ENCODE peak calls at places on chromosomes 5 and 9, in nine cellular contexts. A is neural progenitor cell; J is AG20443; L is sciatic nerve; T is heart right ventricle; G is NCI-H460; X is stimulated activated CD4-positive, alpha-beta T cell treated with anti-CD3 and anti-CD28 coated beads, Interleukin-12 subunit alpha, Interleukin-12 subunit beta, amount 100 ng/mL, for 24 hours; K is GM23338; Z is small intestine. C is an unnamed sample.

GRCh38 chr9:21779397-21779796 is 23.0 kb upstream of the MTAP start:
- DNase-seq in Z (no peak), G (no peak), J (no peak), L (no peak), X (no peak), K (no peak), A (no peak), T (no peak), C (no peak)

GRCh38 chr5:58322453-58322852 is 137.4 kb downstream of the PLK2 start:
- DNase-seq in L (no peak), Z (no peak), J (peak; percentile 27), K (peak; percentile 2), X (no peak), G (no peak), A (no peak), T (no peak), C (no peak)

GRCh38 chr9:135826188-135826545 is 81.2 kb downstream of the CAMSAP1 start:
- DNase-seq in G (no peak), L (no peak), Z (no peak), J (no peak), T (no peak), K (no peak), A (no peak), X (no peak), C (no peak)

GRCh38 chr9:133727277-133727875 is 10.8 kb downstream of the SARDH start:
- DNase-seq in L (no peak), A (peak; percentile 4), T (no peak), J (no peak), Z (no peak), K (no peak), G (no peak), X (no peak), C (no peak)

GRCh38 chr5:54997081-54997480 is 11.7 kb upstream of the ESM1 start:
- DNase-seq in K (no peak), L (no peak), G (no peak), T (no peak), J (peak; percentile 38), A (no peak), Z (no peak), X (no peak), C (no peak)

GRCh38 chr9:123996731-123997421 is 14.7 kb upstream of the LHX2 start:
- DNase-seq in Z (no peak), J (peak; percentile 44), X (peak; percentile 34), G (no peak), A (peak; percentile 42), L (no peak), T (no peak), K (peak; percentile 53), C (no peak)

GRCh38 chr9:101512116-101512515 is 21.5 kb upstream of the RNF20 start:
- DNase-seq in G (no peak), T (no peak), L (no peak), Z (no peak), A (no peak), K (peak; percentile 49), J (peak; percentile 24), X (no peak), C (no peak)

GRCh38 chr5:146756546-146756945 is 122.0 kb downstream of the PPP2R2B start:
- DNase-seq in A (no peak), L (no peak), J (no peak), G (no peak), Z (no peak), T (no peak), K (no peak), X (no peak), C (no peak)

GRCh38 chr9:77731008-77731698 is 83.0 kb upstream of the GNA14 start:
- DNase-seq in L (no peak), J (no peak), K (no peak), Z (no peak), A (no peak), X (no peak), T (no peak), G (no peak), C (no peak)

GRCh38 chr5:109992264-109992915 is 302.7 kb downstream of the MAN2A1 start:
- DNase-seq in X (no peak), L (no peak), Z (no peak), K (no peak), A (peak; percentile 31), J (no peak), G (no peak), T (no peak), C (no peak)

GRCh38 chr5:172144291-172144815 is 43.7 kb downstream of the STK10 start:
- DNase-seq in Z (peak; percentile 27), X (no peak), A (no peak), K (no peak), L (peak; percentile 79), G (no peak), J (peak; percentile 38), T (peak; percentile 53), C (no peak)

GRCh38 chr5:102869230-102869629 is 114.1 kb downstream of the PAM start:
- DNase-seq in X (no peak), J (no peak), A (no peak), T (no peak), K (no peak), L (no peak), Z (no peak), G (no peak), C (no peak)

GRCh38 chr5:157670662-157671591 is at the start of gene C5orf52:
- DNase-seq in T (peak; percentile 45), Z (peak; percentile 96), L (peak; percentile 66), J (peak; percentile 69), G (peak; percentile 13), X (no peak), A (no peak), K (peak; percentile 69), C (no peak)

GRCh38 chr5:88548136-88548535 is 279.5 kb upstream of the TMEM161B start:
- DNase-seq in K (no peak), Z (no peak), J (no peak), T (no peak), L (no peak), A (no peak), G (no peak), X (no peak), C (no peak)

GRCh38 chr5:118043531-118043930 is 944.8 kb downstream of the DTWD2 start:
- DNase-seq in J (no peak), K (peak; percentile 21), G (no peak), T (no peak), L (no peak), X (no peak), Z (no peak), A (no peak), C (no peak)

GRCh38 chr9:131925677-131926076 is 154.0 kb downstream of the MED27 start:
- DNase-seq in L (no peak), Z (no peak), G (no peak), X (no peak), J (no peak), T (no peak), A (no peak), K (no peak), C (no peak)

GRCh38 chr5:109619661-109620060 is 70.1 kb upstream of the MAN2A1 start:
- DNase-seq in A (no peak), G (no peak), T (no peak), J (no peak), X (no peak), L (no peak), K (no peak), Z (no peak), C (no peak)

GRCh38 chr5:32251864-32252458 is 60.8 kb downstream of the MTMR12 start:
- DNase-seq in G (no peak), Z (no peak), L (no peak), K (no peak), X (no peak), J (no peak), A (no peak), T (no peak), C (no peak)

GRCh38 chr9:128936171-128936865 is 11.1 kb downstream of the DOLK start:
- DNase-seq in J (no peak), G (no peak), X (no peak), A (no peak), Z (no peak), T (no peak), L (no peak), K (no peak), C (no peak)

GRCh38 chr5:177369913-177370487 is 12.3 kb downstream of the RGS14 start:
- DNase-seq in Z (no peak), J (no peak), A (no peak), X (no peak), G (no peak), K (no peak), T (no peak), L (no peak), C (no peak)

GRCh38 chr5:35369965-35370790 is 139.9 kb upstream of the PRLR start:
- DNase-seq in L (no peak), J (no peak), A (peak; percentile 92), Z (peak; percentile 7), T (no peak), K (peak; percentile 88), X (no peak), G (no peak), C (peak; percentile 3)

GRCh38 chr5:109125755-109126429 is 283.9 kb downstream of the PJA2 start:
- DNase-seq in L (no peak), A (peak; percentile 9), J (no peak), X (no peak), K (peak; percentile 14), Z (no peak), T (no peak), G (no peak), C (no peak)

GRCh38 chr5:121962943-121963342 is 1.2 kb downstream of the SRFBP1 start:
- DNase-seq in T (no peak), K (no peak), A (no peak), G (no peak), L (no peak), X (no peak), Z (peak; percentile 13), J (no peak), C (no peak)

GRCh38 chr5:115977988-115978387 is 15.7 kb downstream of the LVRN start:
- DNase-seq in L (no peak), J (peak; percentile 76), A (no peak), G (no peak), X (no peak), K (no peak), Z (no peak), T (no peak), C (no peak)

GRCh38 chr5:124859027-124859426 is 112.6 kb upstream of the ZNF608 start:
- DNase-seq in J (peak; percentile 34), X (no peak), Z (no peak), G (no peak), K (no peak), L (no peak), A (no peak), T (no peak), C (no peak)

GRCh38 chr5:135565256-135565655 is 13.5 kb downstream of the CXCL14 start:
- DNase-seq in L (no peak), T (no peak), A (no peak), X (no peak), Z (no peak), J (peak; percentile 32), K (no peak), G (no peak), C (no peak)

GRCh38 chr5:522899-523657 is 1.2 kb downstream of the SLC9A3 start:
- DNase-seq in A (peak; percentile 58), X (no peak), Z (peak; percentile 77), J (no peak), G (no peak), L (no peak), K (peak; percentile 64), T (no peak), C (no peak)

GRCh38 chr5:94360382-94360781 is 258.0 kb downstream of the KIAA0825 start:
- DNase-seq in T (peak; percentile 27), A (no peak), K (no peak), X (no peak), G (no peak), J (no peak), L (no peak), Z (no peak), C (no peak)

GRCh38 chr9:36896296-36896695 is 137.8 kb downstream of the PAX5 start:
- DNase-seq in X (no peak), T (no peak), A (no peak), J (no peak), Z (no peak), K (no peak), L (no peak), G (no peak), C (no peak)

GRCh38 chr5:177311361-177311722 is 356 bp downstream of the MXD3 start:
- DNase-seq in T (no peak), L (peak; percentile 65), X (no peak), Z (peak; percentile 28), G (no peak), A (no peak), J (peak; percentile 50), K (no peak), C (no peak)

GRCh38 chr5:159051431-159052281 is 48.1 kb downstream of the EBF1 start:
- DNase-seq in Z (no peak), K (peak; percentile 75), X (no peak), A (peak; percentile 79), T (peak; percentile 77), L (peak; percentile 75), G (no peak), J (peak; percentile 61), C (no peak)